ENCODE peak calls at places on chromosomes 11 and 22, in nine cellular contexts. One of them, this sample, is unnamed.
A peak's percentile ranks its signal among the peaks of the same experiment; 100 is the strongest.

GRCh38 chr11:113137735-113138529 is 176.5 kb upstream of the TTC12 start:
- DNase-seq in neural crest cell: no peak
- DNase-seq in H9: no peak
- DNase-seq in mammary epithelial cell: no peak
- DNase-seq in SJSA1: no peak
- DNase-seq in choroid plexus epithelial cell: no peak
- DNase-seq in smooth muscle cell of the brain vasculature: no peak
- DNase-seq in activated CD4-positive, alpha-beta memory T cell treated with anti-CD3 and anti-CD28 coated beads for 36 hours: no peak
- DNase-seq in activated CD4-positive, alpha-beta T cell treated with anti-CD3 and anti-CD28 coated beads, Interleukin-2, amount 10 ng/mL, durations not matched to agents 24 days and 14 days: no peak
- DNase-seq in this sample: no peak

GRCh38 chr22:24503137-24503850 is 8.2 kb downstream of the UPB1 start:
- DNase-seq in H9: peak; percentile 71
- DNase-seq in smooth muscle cell of the brain vasculature: no peak
- DNase-seq in mammary epithelial cell: peak; percentile 56
- DNase-seq in neural crest cell: peak; percentile 43
- DNase-seq in SJSA1: peak; percentile 62
- DNase-seq in activated CD4-positive, alpha-beta T cell treated with anti-CD3 and anti-CD28 coated beads, Interleukin-2, amount 10 ng/mL, durations not matched to agents 24 days and 14 days: peak; percentile 85
- DNase-seq in choroid plexus epithelial cell: peak; percentile 80
- DNase-seq in activated CD4-positive, alpha-beta memory T cell treated with anti-CD3 and anti-CD28 coated beads for 36 hours: peak; percentile 79
- DNase-seq in this sample: peak; percentile 32

GRCh38 chr11:66546368-66546965 is at the start of gene ACTN3:
- DNase-seq in mammary epithelial cell: no peak
- DNase-seq in choroid plexus epithelial cell: peak; percentile 21
- DNase-seq in activated CD4-positive, alpha-beta memory T cell treated with anti-CD3 and anti-CD28 coated beads for 36 hours: peak; percentile 20
- DNase-seq in smooth muscle cell of the brain vasculature: no peak
- DNase-seq in SJSA1: no peak
- DNase-seq in neural crest cell: no peak
- DNase-seq in activated CD4-positive, alpha-beta T cell treated with anti-CD3 and anti-CD28 coated beads, Interleukin-2, amount 10 ng/mL, durations not matched to agents 24 days and 14 days: no peak
- DNase-seq in H9: peak; percentile 88
- DNase-seq in this sample: no peak

GRCh38 chr11:92981508-92982043 is 12.1 kb downstream of the MTNR1B start:
- DNase-seq in activated CD4-positive, alpha-beta T cell treated with anti-CD3 and anti-CD28 coated beads, Interleukin-2, amount 10 ng/mL, durations not matched to agents 24 days and 14 days: no peak
- DNase-seq in neural crest cell: no peak
- DNase-seq in H9: no peak
- DNase-seq in SJSA1: no peak
- DNase-seq in smooth muscle cell of the brain vasculature: no peak
- DNase-seq in mammary epithelial cell: no peak
- DNase-seq in activated CD4-positive, alpha-beta memory T cell treated with anti-CD3 and anti-CD28 coated beads for 36 hours: no peak
- DNase-seq in choroid plexus epithelial cell: no peak
- DNase-seq in this sample: no peak

GRCh38 chr22:28601915-28602314 is 77.7 kb downstream of the TTC28 start:
- DNase-seq in activated CD4-positive, alpha-beta T cell treated with anti-CD3 and anti-CD28 coated beads, Interleukin-2, amount 10 ng/mL, durations not matched to agents 24 days and 14 days: no peak
- DNase-seq in choroid plexus epithelial cell: no peak
- DNase-seq in neural crest cell: no peak
- DNase-seq in mammary epithelial cell: no peak
- DNase-seq in SJSA1: no peak
- DNase-seq in H9: no peak
- DNase-seq in activated CD4-positive, alpha-beta memory T cell treated with anti-CD3 and anti-CD28 coated beads for 36 hours: no peak
- DNase-seq in smooth muscle cell of the brain vasculature: no peak
- DNase-seq in this sample: no peak

GRCh38 chr11:95082576-95083001 is 7.1 kb upstream of the ENDOD1 start:
- DNase-seq in neural crest cell: no peak
- DNase-seq in H9: no peak
- DNase-seq in smooth muscle cell of the brain vasculature: no peak
- DNase-seq in SJSA1: no peak
- DNase-seq in mammary epithelial cell: no peak
- DNase-seq in activated CD4-positive, alpha-beta T cell treated with anti-CD3 and anti-CD28 coated beads, Interleukin-2, amount 10 ng/mL, durations not matched to agents 24 days and 14 days: no peak
- DNase-seq in activated CD4-positive, alpha-beta memory T cell treated with anti-CD3 and anti-CD28 coated beads for 36 hours: no peak
- DNase-seq in choroid plexus epithelial cell: no peak
- DNase-seq in this sample: no peak

GRCh38 chr11:72735495-72736027 is 16.6 kb downstream of the ARAP1 start:
- DNase-seq in H9: peak; percentile 71
- DNase-seq in activated CD4-positive, alpha-beta T cell treated with anti-CD3 and anti-CD28 coated beads, Interleukin-2, amount 10 ng/mL, durations not matched to agents 24 days and 14 days: no peak
- DNase-seq in neural crest cell: no peak
- DNase-seq in choroid plexus epithelial cell: peak; percentile 51
- DNase-seq in smooth muscle cell of the brain vasculature: no peak
- DNase-seq in SJSA1: no peak
- DNase-seq in activated CD4-positive, alpha-beta memory T cell treated with anti-CD3 and anti-CD28 coated beads for 36 hours: no peak
- DNase-seq in mammary epithelial cell: peak; percentile 37
- DNase-seq in this sample: peak; percentile 34

GRCh38 chr11:68974421-68975194 is 6.2 kb downstream of the MRGPRD start:
- DNase-seq in H9: peak; percentile 69
- DNase-seq in SJSA1: no peak
- DNase-seq in neural crest cell: no peak
- DNase-seq in smooth muscle cell of the brain vasculature: no peak
- DNase-seq in activated CD4-positive, alpha-beta T cell treated with anti-CD3 and anti-CD28 coated beads, Interleukin-2, amount 10 ng/mL, durations not matched to agents 24 days and 14 days: peak; percentile 73
- DNase-seq in choroid plexus epithelial cell: peak; percentile 33
- DNase-seq in activated CD4-positive, alpha-beta memory T cell treated with anti-CD3 and anti-CD28 coated beads for 36 hours: peak; percentile 35
- DNase-seq in mammary epithelial cell: no peak
- DNase-seq in this sample: no peak

GRCh38 chr11:62605902-62606301 is 4.2 kb upstream of the MTA2 start:
- DNase-seq in activated CD4-positive, alpha-beta memory T cell treated with anti-CD3 and anti-CD28 coated beads for 36 hours: no peak
- DNase-seq in H9: no peak
- DNase-seq in smooth muscle cell of the brain vasculature: no peak
- DNase-seq in SJSA1: no peak
- DNase-seq in mammary epithelial cell: no peak
- DNase-seq in choroid plexus epithelial cell: no peak
- DNase-seq in neural crest cell: no peak
- DNase-seq in activated CD4-positive, alpha-beta T cell treated with anti-CD3 and anti-CD28 coated beads, Interleukin-2, amount 10 ng/mL, durations not matched to agents 24 days and 14 days: no peak
- DNase-seq in this sample: no peak

GRCh38 chr22:49325531-49326395 is 501.9 kb downstream of the BRD1 start:
- DNase-seq in activated CD4-positive, alpha-beta memory T cell treated with anti-CD3 and anti-CD28 coated beads for 36 hours: no peak
- DNase-seq in mammary epithelial cell: no peak
- DNase-seq in H9: no peak
- DNase-seq in SJSA1: no peak
- DNase-seq in choroid plexus epithelial cell: no peak
- DNase-seq in activated CD4-positive, alpha-beta T cell treated with anti-CD3 and anti-CD28 coated beads, Interleukin-2, amount 10 ng/mL, durations not matched to agents 24 days and 14 days: no peak
- DNase-seq in neural crest cell: no peak
- DNase-seq in smooth muscle cell of the brain vasculature: no peak
- DNase-seq in this sample: no peak

GRCh38 chr11:8566613-8567210 is 27.3 kb downstream of the STK33 start:
- DNase-seq in SJSA1: peak; percentile 20
- DNase-seq in activated CD4-positive, alpha-beta memory T cell treated with anti-CD3 and anti-CD28 coated beads for 36 hours: no peak
- DNase-seq in H9: no peak
- DNase-seq in neural crest cell: no peak
- DNase-seq in choroid plexus epithelial cell: peak; percentile 68
- DNase-seq in smooth muscle cell of the brain vasculature: peak; percentile 21
- DNase-seq in activated CD4-positive, alpha-beta T cell treated with anti-CD3 and anti-CD28 coated beads, Interleukin-2, amount 10 ng/mL, durations not matched to agents 24 days and 14 days: no peak
- DNase-seq in mammary epithelial cell: peak; percentile 55
- DNase-seq in this sample: no peak

GRCh38 chr11:44835326-44835725 is 108.6 kb downstream of the TSPAN18 start:
- DNase-seq in activated CD4-positive, alpha-beta T cell treated with anti-CD3 and anti-CD28 coated beads, Interleukin-2, amount 10 ng/mL, durations not matched to agents 24 days and 14 days: no peak
- DNase-seq in mammary epithelial cell: no peak
- DNase-seq in smooth muscle cell of the brain vasculature: no peak
- DNase-seq in SJSA1: no peak
- DNase-seq in neural crest cell: no peak
- DNase-seq in H9: no peak
- DNase-seq in choroid plexus epithelial cell: no peak
- DNase-seq in activated CD4-positive, alpha-beta memory T cell treated with anti-CD3 and anti-CD28 coated beads for 36 hours: no peak
- DNase-seq in this sample: no peak

GRCh38 chr11:12918667-12919066 is 90.4 kb upstream of the RASSF10 start:
- DNase-seq in SJSA1: no peak
- DNase-seq in H9: no peak
- DNase-seq in activated CD4-positive, alpha-beta T cell treated with anti-CD3 and anti-CD28 coated beads, Interleukin-2, amount 10 ng/mL, durations not matched to agents 24 days and 14 days: no peak
- DNase-seq in neural crest cell: no peak
- DNase-seq in smooth muscle cell of the brain vasculature: no peak
- DNase-seq in mammary epithelial cell: no peak
- DNase-seq in activated CD4-positive, alpha-beta memory T cell treated with anti-CD3 and anti-CD28 coated beads for 36 hours: no peak
- DNase-seq in choroid plexus epithelial cell: no peak
- DNase-seq in this sample: no peak

GRCh38 chr22:42931421-42932196 is 74.5 kb upstream of the ARFGAP3 start:
- DNase-seq in smooth muscle cell of the brain vasculature: no peak
- DNase-seq in activated CD4-positive, alpha-beta memory T cell treated with anti-CD3 and anti-CD28 coated beads for 36 hours: no peak
- DNase-seq in SJSA1: no peak
- DNase-seq in H9: no peak
- DNase-seq in choroid plexus epithelial cell: peak; percentile 68
- DNase-seq in activated CD4-positive, alpha-beta T cell treated with anti-CD3 and anti-CD28 coated beads, Interleukin-2, amount 10 ng/mL, durations not matched to agents 24 days and 14 days: no peak
- DNase-seq in neural crest cell: no peak
- DNase-seq in mammary epithelial cell: no peak
- DNase-seq in this sample: no peak

GRCh38 chr11:94897330-94897768 is 76.0 kb downstream of the CWC15 start:
- DNase-seq in SJSA1: peak; percentile 22
- DNase-seq in activated CD4-positive, alpha-beta T cell treated with anti-CD3 and anti-CD28 coated beads, Interleukin-2, amount 10 ng/mL, durations not matched to agents 24 days and 14 days: peak; percentile 78
- DNase-seq in activated CD4-positive, alpha-beta memory T cell treated with anti-CD3 and anti-CD28 coated beads for 36 hours: peak; percentile 54
- DNase-seq in smooth muscle cell of the brain vasculature: no peak
- DNase-seq in neural crest cell: peak; percentile 39
- DNase-seq in H9: peak; percentile 56
- DNase-seq in choroid plexus epithelial cell: peak; percentile 79
- DNase-seq in mammary epithelial cell: peak; percentile 21
- DNase-seq in this sample: no peak